ENCODE peak calls at places on chromosomes 6 and 20, in six cellular contexts. T, N, U, I, O and Q are unnamed samples.

GRCh38 chr6:11354019-11354418 is 121.6 kb upstream of the NEDD9 start:
- DNase-seq in O (no peak), N (no peak), I (peak), T (peak), U (no peak), Q (peak)

GRCh38 chr20:2244523-2244922 is 51.3 kb upstream of the TGM3 start:
- DNase-seq in U (no peak), T (no peak), O (no peak), I (no peak), N (no peak), Q (no peak)

GRCh38 chr20:38833857-38834164 is 28.3 kb downstream of the PPP1R16B start:
- DNase-seq in T (no peak), O (no peak), I (no peak), U (no peak), N (no peak), Q (no peak)

GRCh38 chr20:50281831-50282591 is 91.4 kb downstream of the CEBPB start:
- DNase-seq in U (peak), N (no peak), T (no peak), I (no peak), O (peak), Q (no peak)

GRCh38 chr20:3864518-3864917 is 17.9 kb downstream of the MAVS start:
- DNase-seq in I (no peak), N (no peak), U (no peak), O (no peak), T (no peak), Q (no peak)

GRCh38 chr6:20198764-20199174 is 13.5 kb downstream of the MBOAT1 start:
- DNase-seq in N (no peak), T (no peak), U (no peak), I (no peak), O (no peak), Q (peak)

GRCh38 chr6:106083618-106084017 is 2.5 kb upstream of the PRDM1 start:
- DNase-seq in U (no peak), N (no peak), I (no peak), T (no peak), O (no peak), Q (no peak)

GRCh38 chr6:3119040-3119723 is 671 bp downstream of the BPHL start:
- DNase-seq in U (no peak), N (no peak), I (peak), T (peak), O (peak), Q (peak)

GRCh38 chr6:109373762-109374161 is 8.5 kb downstream of the CD164 start:
- DNase-seq in T (no peak), O (no peak), U (no peak), I (no peak), N (no peak), Q (no peak)

GRCh38 chr6:146785001-146785585 is 186.3 kb downstream of the ADGB start:
- DNase-seq in T (peak), I (peak), O (peak), N (peak), U (no peak), Q (peak)

GRCh38 chr6:156526081-156526480 is 251.1 kb upstream of the ARID1B start:
- DNase-seq in T (no peak), U (no peak), I (no peak), N (no peak), O (no peak), Q (no peak)

GRCh38 chr20:49916146-49917002 is 1.0 kb upstream of the SPATA2 start:
- DNase-seq in T (peak), O (peak), U (no peak), N (no peak), I (peak), Q (peak)

GRCh38 chr6:106411643-106412200 is 51.2 kb downstream of the CRYBG1 start:
- DNase-seq in U (peak), T (no peak), O (peak), N (no peak), I (no peak), Q (no peak)

GRCh38 chr20:41395669-41396664 is 29.3 kb upstream of the EMILIN3 start:
- DNase-seq in T (peak), N (peak), U (peak), O (peak), I (peak), Q (no peak)

GRCh38 chr20:56368351-56369134 is 9.8 kb downstream of the FAM210B start:
- DNase-seq in U (no peak), O (no peak), I (no peak), N (no peak), T (no peak), Q (no peak)

GRCh38 chr20:2713285-2713684 is 20.7 kb downstream of the EBF4 start:
- DNase-seq in N (no peak), U (no peak), I (no peak), O (peak), T (no peak), Q (no peak)

GRCh38 chr6:53544050-53544499 is 826 bp downstream of the GCLC start:
- DNase-seq in T (peak), N (peak), U (no peak), O (no peak), I (peak), Q (peak)

GRCh38 chr6:53042112-53042511 is 23.1 kb upstream of the FBXO9 start:
- DNase-seq in U (no peak), T (peak), N (no peak), O (no peak), I (peak), Q (peak)

GRCh38 chr6:5936140-5936539 is 70.6 kb downstream of the NRN1 start:
- DNase-seq in I (no peak), N (no peak), U (no peak), O (no peak), T (no peak), Q (no peak)

GRCh38 chr6:28081486-28081751 is 1.1 kb downstream of the ZNF165 start:
- DNase-seq in I (no peak), O (no peak), U (no peak), N (no peak), T (no peak), Q (no peak)

GRCh38 chr6:40344566-40345185 is 242.5 kb downstream of the LRFN2 start:
- DNase-seq in O (no peak), I (no peak), T (no peak), U (peak), N (no peak), Q (no peak)

GRCh38 chr20:40668449-40669228 is 20.4 kb downstream of the MAFB start:
- DNase-seq in O (no peak), I (no peak), T (no peak), U (no peak), N (no peak), Q (no peak)

GRCh38 chr6:121816361-121816760 is 380.9 kb downstream of the GJA1 start:
- DNase-seq in O (no peak), N (no peak), I (no peak), T (no peak), U (no peak), Q (no peak)

GRCh38 chr6:1604347-1604990 is 5.2 kb upstream of the FOXC1 start:
- DNase-seq in U (peak), T (peak), N (peak), O (peak), I (peak), Q (no peak)

GRCh38 chr6:74969591-74970267 is 236.1 kb downstream of the COL12A1 start:
- DNase-seq in T (peak), O (no peak), N (no peak), U (no peak), I (peak), Q (no peak)

GRCh38 chr6:1869766-1870165 is 260.1 kb downstream of the FOXC1 start:
- DNase-seq in N (no peak), U (no peak), T (no peak), O (no peak), I (no peak), Q (no peak)

GRCh38 chr6:89644864-89645263 is 6.3 kb upstream of the LYRM2 start:
- DNase-seq in T (peak), I (no peak), N (no peak), U (no peak), O (no peak), Q (no peak)

DNA sequence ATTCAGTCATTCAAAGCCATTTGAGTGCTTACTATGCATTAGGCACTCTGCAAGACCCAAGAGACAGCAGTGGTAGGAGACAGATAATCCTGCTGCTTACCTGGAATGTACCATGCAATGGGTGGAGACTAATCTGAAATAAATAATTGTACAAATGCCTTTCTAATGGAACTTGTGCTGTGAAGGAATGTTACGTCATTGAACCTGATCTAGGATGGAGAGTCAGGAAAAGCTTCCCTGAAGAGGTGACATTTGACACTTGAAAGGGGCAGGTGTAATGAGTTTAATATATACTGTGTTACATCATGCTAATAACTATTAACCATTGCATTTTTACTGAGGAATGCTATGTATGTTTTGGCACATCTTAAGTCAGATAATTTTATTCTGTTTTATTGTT is 491.0 kb upstream of the FLRT3 start:
- DNase-seq in I (no peak), N (no peak), U (no peak), O (no peak), T (no peak), Q (no peak)
- H4K8ac ChIP-seq in I (no peak), N (no peak), U (no peak), O (no peak), T (no peak), Q (no peak)

DNA sequence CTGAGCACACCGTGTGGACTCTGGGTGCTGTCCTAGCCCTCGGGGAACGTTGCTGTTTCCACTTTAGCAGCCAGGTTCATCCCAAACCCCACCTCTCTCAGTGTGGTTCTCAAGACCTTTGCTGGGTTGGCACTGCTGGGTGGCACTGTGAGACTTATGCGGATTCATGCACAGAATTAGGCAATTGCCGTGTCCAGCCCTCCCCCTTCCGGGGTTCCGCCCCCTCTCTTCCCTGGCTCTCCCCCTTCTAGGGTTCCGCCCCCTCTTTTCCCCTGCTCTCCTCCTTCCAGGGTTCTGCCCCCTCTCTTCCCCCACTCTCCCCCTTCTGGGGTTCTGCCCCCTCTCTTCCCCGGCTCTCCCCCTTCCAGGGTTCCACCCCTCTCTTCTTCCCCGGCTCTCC is 39.8 kb upstream of the SLCO4A1 start:
- DNase-seq in I (no peak), N (no peak), O (no peak), T (no peak), U (no peak), Q (no peak)
- H4K8ac ChIP-seq in I (no peak), N (no peak), O (no peak), T (no peak), U (no peak), Q (no peak)

GRCh38 chr20:46088409-46089075 is 1.2 kb downstream of the NCOA5 start:
- DNase-seq in I (peak), U (no peak), O (no peak), N (no peak), T (peak), Q (peak)
- H4K8ac ChIP-seq in I (peak), U (no peak), O (no peak), N (no peak), T (no peak), Q (no peak)

GRCh38 chr6:158870418-158870957 is 51.3 kb upstream of the EZR start:
- DNase-seq in T (no peak), N (no peak), U (no peak), O (no peak), I (no peak), Q (no peak)
- H4K8ac ChIP-seq in T (no peak), N (no peak), U (no peak), O (no peak), I (peak), Q (no peak)

DNA sequence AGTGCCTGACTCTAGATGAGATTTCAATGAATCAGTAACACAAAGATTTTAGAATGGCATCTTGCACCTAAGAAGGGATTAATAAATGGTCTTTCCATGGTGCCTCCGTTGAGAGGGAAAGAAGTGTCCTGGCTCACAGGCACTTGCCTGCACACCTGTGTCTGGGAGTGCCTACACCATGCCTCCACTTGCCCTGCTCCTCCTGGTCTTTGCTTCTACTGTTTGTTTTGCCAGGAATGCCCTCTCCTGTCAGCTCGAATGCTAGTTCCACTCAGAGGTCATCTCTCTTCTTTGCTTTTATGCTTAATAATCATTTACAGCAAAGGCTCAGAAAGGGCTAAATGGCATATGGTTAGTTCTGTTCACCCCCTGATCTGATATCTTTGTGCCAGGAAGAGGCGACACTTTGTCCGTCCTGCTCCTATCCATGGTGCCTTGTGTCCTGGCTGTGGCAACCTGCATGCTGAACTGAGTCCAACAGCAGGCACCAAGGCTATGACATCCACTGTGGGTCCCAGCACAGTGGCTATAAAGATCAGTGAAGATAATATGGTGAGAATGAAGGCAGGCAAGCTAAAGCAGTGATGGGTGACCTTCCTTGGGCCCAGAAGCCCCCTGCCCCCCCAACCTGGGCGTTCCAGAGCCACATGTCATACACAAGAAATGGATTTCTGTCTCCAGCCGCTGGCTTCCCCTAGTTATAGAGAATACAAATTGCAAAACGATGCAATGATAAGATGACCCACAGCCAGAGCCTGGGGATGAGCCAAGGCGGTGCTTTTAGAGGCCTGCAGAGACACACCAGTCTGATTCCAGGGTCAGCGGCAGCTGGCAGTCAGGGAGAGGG is 1.4 kb downstream of the C6orf132 start:
- DNase-seq in T (peak), O (no peak), N (no peak), U (no peak), I (no peak), Q (peak)
- H4K8ac ChIP-seq in T (no peak), O (no peak), N (no peak), U (no peak), I (peak), Q (peak)

DNA sequence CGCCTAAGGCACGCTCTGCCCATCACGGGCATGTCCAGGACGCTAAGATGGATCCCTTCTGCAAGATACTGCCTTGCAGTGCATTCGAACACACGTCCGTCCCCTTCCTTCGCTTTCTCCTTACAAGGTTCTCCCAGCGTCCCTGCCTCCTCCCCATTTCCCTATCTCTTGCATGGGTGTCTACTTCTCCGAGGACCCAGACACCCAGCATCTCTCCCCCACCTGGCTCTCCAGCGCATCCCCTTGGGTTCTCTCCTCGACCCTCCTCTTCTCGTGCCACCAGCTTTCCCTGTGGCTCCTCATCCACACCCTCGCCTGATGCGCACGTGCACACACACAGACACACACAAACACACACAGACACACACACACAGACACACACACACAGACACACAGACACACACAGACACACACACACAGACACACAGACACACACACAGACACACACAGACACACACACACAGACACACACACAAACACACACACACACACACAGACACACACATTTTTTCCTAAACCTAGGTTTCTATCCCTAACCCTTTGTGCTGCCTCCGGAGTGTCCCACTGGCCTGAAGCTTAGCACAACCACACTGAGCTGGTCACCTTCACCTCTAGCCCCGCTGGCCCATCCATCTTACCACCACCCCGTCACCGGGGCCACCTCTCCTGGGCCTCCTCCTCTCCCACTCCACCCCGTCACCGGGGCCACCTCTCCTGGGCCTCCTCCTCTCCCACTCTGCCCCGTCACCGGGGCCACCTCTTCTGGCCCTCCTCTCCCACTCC is 31.9 kb downstream of the ANKRD60 start:
- DNase-seq in U (no peak), T (peak), N (no peak), O (no peak), I (no peak), Q (no peak)
- H4K8ac ChIP-seq in U (no peak), T (no peak), N (no peak), O (no peak), I (no peak), Q (no peak)

DNA sequence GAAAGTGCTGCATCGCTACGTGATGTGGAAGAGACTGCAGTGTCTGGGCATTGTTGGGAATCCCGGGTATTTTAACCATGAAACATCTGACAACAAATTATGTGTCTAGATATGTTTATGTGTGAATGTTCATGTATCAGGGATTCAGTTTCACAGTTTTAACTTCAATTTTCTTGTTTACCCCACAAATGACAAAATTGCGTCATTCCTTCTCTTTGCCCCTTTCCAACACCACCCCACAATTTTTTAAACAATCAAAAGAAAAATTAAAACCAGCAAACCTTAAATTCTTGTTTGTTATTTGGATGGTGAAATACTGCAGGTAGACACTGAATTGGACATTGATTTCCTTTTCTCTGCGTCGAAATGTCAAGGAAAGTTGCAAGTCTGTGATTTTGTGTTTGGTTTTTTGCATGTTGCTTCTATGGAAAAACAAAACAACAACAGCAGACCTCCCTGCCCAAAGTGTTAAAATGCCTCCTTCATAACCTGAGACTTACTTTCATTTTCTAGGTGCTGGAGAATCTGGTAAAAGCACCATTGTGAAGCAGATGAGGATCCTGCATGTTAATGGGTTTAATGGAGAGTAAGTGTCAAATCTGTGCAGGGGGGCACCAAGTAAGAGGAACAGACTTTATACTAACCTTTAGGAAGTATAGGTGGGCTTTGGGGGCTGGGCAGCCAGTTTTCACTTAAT is 42.7 kb downstream of the GNAS start:
- DNase-seq in O (no peak), U (no peak), T (no peak), N (no peak), I (no peak), Q (no peak)
- H4K8ac ChIP-seq in O (no peak), U (no peak), T (no peak), N (no peak), I (no peak), Q (no peak)